ENCODE peak calls at places on chromosomes 4 and X, in five cellular contexts. X, Y, A, V and D are unnamed samples.

GRCh38 chrX:8738588-8739189 is 6.8 kb upstream of the ANOS1 start:
- DNase-seq in X (peak), Y (peak), A (no peak), V (peak), D (peak)

GRCh38 chrX:132561483-132561882 is 72.6 kb upstream of the MBNL3 start:
- DNase-seq in X (peak), Y (no peak), A (no peak), V (no peak), D (no peak)

GRCh38 chrX:40169193-40170086 is 71.7 kb upstream of the BCOR start:
- DNase-seq in X (peak), Y (peak), A (peak), V (peak), D (peak)

GRCh38 chrX:135707880-135708279 is 5.6 kb upstream of the CT45A1 start:
- DNase-seq in X (no peak), Y (peak), A (peak), V (peak), D (peak)

GRCh38 chr4:72767903-72768817 is 199.1 kb upstream of the ADAMTS3 start:
- DNase-seq in X (no peak), Y (no peak), A (no peak), V (peak), D (no peak)

GRCh38 chr4:25112349-25113008 is 47.8 kb downstream of the SEPSECS start:
- DNase-seq in X (no peak), Y (no peak), A (no peak), V (no peak), D (no peak)

GRCh38 chr4:43411226-43411625 is 518.7 kb downstream of the GRXCR1 start:
- DNase-seq in X (no peak), Y (no peak), A (no peak), V (no peak), D (no peak)

GRCh38 chr4:72631296-72631695 is 62.3 kb upstream of the ADAMTS3 start:
- DNase-seq in X (peak), Y (no peak), A (no peak), V (peak), D (no peak)

GRCh38 chr4:4913147-4913561 is 53.7 kb downstream of the MSX1 start:
- DNase-seq in X (no peak), Y (no peak), A (no peak), V (no peak), D (no peak)

GRCh38 chrX:133586443-133586842 is 171.2 kb upstream of the GPC4 start:
- DNase-seq in X (no peak), Y (no peak), A (no peak), V (no peak), D (no peak)

GRCh38 chr4:41332666-41333065 is 75.9 kb downstream of the UCHL1 start:
- DNase-seq in X (no peak), Y (no peak), A (no peak), V (no peak), D (no peak)

GRCh38 chr4:163911891-163912290 is 417.4 kb downstream of the TMA16 start:
- DNase-seq in X (no peak), Y (no peak), A (no peak), V (no peak), D (no peak)

GRCh38 chr4:128468485-128468989 is 180.9 kb upstream of the PGRMC2 start:
- DNase-seq in X (peak), Y (no peak), A (no peak), V (peak), D (no peak)

GRCh38 chr4:160848901-160849735 is 1314.7 kb downstream of the FSTL5 start:
- DNase-seq in X (peak), Y (no peak), A (no peak), V (no peak), D (no peak)

GRCh38 chrX:50799531-50799961 is 14.4 kb downstream of the SHROOM4 start:
- DNase-seq in X (peak), Y (no peak), A (no peak), V (no peak), D (no peak)

GRCh38 chr4:118942465-118942864 is 53.8 kb downstream of the SYNPO2 start:
- DNase-seq in X (no peak), Y (no peak), A (no peak), V (peak), D (no peak)

GRCh38 chrX:102067966-102068723 is 57.3 kb upstream of the TCEAL2 start:
- DNase-seq in X (peak), Y (peak), A (no peak), V (peak), D (peak)

GRCh38 chrX:68498508-68499379 is at the start of gene YIPF6:
- DNase-seq in X (peak), Y (peak), A (peak), V (peak), D (peak)

GRCh38 chr4:4923208-4923607 is 63.7 kb downstream of the MSX1 start:
- DNase-seq in X (no peak), Y (no peak), A (no peak), V (no peak), D (no peak)

GRCh38 chrX:134670241-134670811 is 12.1 kb upstream of the PLAC1 start:
- DNase-seq in X (peak), Y (no peak), A (no peak), V (no peak), D (no peak)

GRCh38 chr4:165784672-165785071 is 88.4 kb upstream of the TLL1 start:
- DNase-seq in X (no peak), Y (no peak), A (no peak), V (no peak), D (no peak)

GRCh38 chr4:165783626-165784025 is 89.4 kb upstream of the TLL1 start:
- DNase-seq in X (no peak), Y (no peak), A (no peak), V (no peak), D (no peak)

GRCh38 chr4:165788686-165789463 is 84.2 kb upstream of the TLL1 start:
- DNase-seq in X (no peak), Y (no peak), A (no peak), V (no peak), D (no peak)

GRCh38 chr4:165785337-165785736 is 87.7 kb upstream of the TLL1 start:
- DNase-seq in X (no peak), Y (no peak), A (no peak), V (no peak), D (no peak)

DNA sequence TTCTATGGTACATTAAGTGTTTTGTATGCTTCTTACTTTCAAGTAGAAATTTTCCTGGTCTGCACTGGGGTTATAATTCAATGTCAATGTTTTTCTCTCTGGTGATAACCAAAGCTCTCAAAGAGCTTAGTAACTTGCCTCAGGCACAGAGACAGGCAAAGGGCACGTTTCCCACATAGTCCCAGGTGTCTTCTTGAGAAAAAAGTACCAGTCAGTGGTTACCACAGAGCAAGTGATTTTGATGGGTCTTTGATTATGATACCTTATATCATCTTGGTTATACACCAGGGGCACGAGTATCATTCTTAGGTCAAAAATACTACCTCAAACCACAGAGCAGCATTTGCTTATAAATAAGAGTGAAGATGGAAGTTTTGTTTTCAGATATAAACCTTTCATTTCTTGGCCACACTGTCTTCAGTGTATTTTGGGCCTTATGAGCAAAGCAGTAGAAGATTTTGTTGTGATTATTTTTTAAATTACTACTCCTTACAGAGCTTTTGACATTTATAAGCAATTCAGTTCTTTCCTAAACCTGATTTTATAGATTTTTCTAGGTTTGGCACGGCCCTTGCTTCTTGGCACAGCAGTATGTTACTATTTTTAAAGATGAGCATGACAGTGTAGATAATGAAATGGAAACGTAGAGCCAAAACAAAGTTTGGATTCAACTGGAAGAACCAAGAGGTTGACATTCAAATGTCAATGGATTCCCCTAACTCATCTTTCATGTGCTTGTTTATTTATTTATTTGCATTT is 85.3 kb upstream of the TLL1 start:
- DNase-seq in X (no peak), Y (peak), A (no peak), V (no peak), D (no peak)
- TF ChIP-seq EZH2phosphoT487 in X (no peak), Y (no peak), A (no peak), V (no peak), D (no peak)

GRCh38 chrX:153762636-153763173 is 1.3 kb upstream of the PLXNB3 start:
- DNase-seq in X (no peak), Y (no peak), A (no peak), V (no peak), D (no peak)

GRCh38 chrX:153764786-153765137 is 713 bp downstream of the PLXNB3 start:
- DNase-seq in X (no peak), Y (no peak), A (no peak), V (peak), D (no peak)

GRCh38 chrX:153765138-153766079 is 1.4 kb downstream of the PLXNB3 start:
- DNase-seq in X (no peak), Y (no peak), A (no peak), V (peak), D (no peak)

GRCh38 chrX:153763298-153763932 is 634 bp upstream of the PLXNB3 start:
- DNase-seq in X (no peak), Y (no peak), A (no peak), V (no peak), D (no peak)

GRCh38 chrX:153763989-153764755 is at the start of gene PLXNB3:
- DNase-seq in X (peak), Y (peak), A (peak), V (peak), D (peak)
- H3K27ac ChIP-seq in X (no peak), Y (no peak), A (peak), V (peak), D (no peak)

GRCh38 chrX:13377537-13377936 is 57.7 kb upstream of the ATXN3L start:
- DNase-seq in X (peak), Y (no peak), A (no peak), V (peak), D (no peak)

GRCh38 chrX:13376857-13377441 is 57.1 kb upstream of the ATXN3L start:
- DNase-seq in X (peak), Y (no peak), A (no peak), V (peak), D (no peak)

GRCh38 chrX:13380230-13380629 is 60.4 kb upstream of the ATXN3L start:
- DNase-seq in X (no peak), Y (no peak), A (no peak), V (no peak), D (no peak)

GRCh38 chrX:13383907-13384306 is 64.1 kb upstream of the ATXN3L start:
- DNase-seq in X (no peak), Y (no peak), A (no peak), V (no peak), D (peak)

DNA sequence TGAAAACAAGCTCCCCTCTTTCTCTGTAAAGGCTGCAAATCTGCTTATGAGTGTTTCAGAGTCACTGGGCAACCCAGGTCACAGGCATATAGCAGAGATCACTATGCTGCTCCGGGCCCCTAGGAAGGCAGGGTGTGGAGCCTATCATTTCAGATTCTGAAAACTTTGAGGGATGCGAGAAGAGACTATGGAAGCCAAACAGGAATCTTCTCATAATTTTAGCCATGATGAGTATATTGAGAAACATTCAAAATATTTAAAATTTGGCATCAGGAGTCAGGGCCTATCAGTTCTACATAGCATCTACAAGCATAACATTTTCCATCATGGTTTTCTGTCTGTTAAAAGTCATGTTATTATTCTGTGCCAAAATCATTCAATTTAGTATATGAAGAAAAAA is 61.7 kb upstream of the ATXN3L start:
- DNase-seq in X (no peak), Y (no peak), A (no peak), V (no peak), D (no peak)
- TF ChIP-seq EZH2phosphoT487 in X (no peak), Y (no peak), A (no peak), V (no peak), D (no peak)

GRCh38 chr4:103136671-103137445 is 37.2 kb upstream of the BDH2 start:
- DNase-seq in X (no peak), Y (no peak), A (no peak), V (no peak), D (no peak)
- H3K27ac ChIP-seq in X (no peak), Y (no peak), A (no peak), V (no peak), D (no peak)